ENCODE peak calls at places on chromosomes 11 and 22, in four cellular contexts. S, Z, C and G are unnamed samples.

GRCh38 chr11:116879789-116880402 is 42.5 kb upstream of the APOA1 start:
- DNase-seq in S (no peak), Z (peak), C (peak), G (peak)

GRCh38 chr11:67646535-67647336 is 3.8 kb downstream of the ACY3 start:
- DNase-seq in S (peak), Z (no peak), C (no peak), G (peak)

GRCh38 chr11:112042961-112043304 is 17.7 kb downstream of the DLAT start:
- DNase-seq in S (no peak), Z (no peak), C (no peak), G (no peak)

GRCh38 chr11:93686812-93687211 is 25.3 kb downstream of the CEP295 start:
- DNase-seq in S (no peak), Z (no peak), C (no peak), G (no peak)

GRCh38 chr11:36156486-36157150 is 132.6 kb downstream of the COMMD9 start:
- DNase-seq in S (no peak), Z (no peak), C (no peak), G (no peak)

GRCh38 chr11:21411114-21411513 is 741.7 kb downstream of the NELL1 start:
- DNase-seq in S (no peak), Z (no peak), C (no peak), G (no peak)

GRCh38 chr22:34395370-34395769 is 475.1 kb upstream of the LARGE1 start:
- DNase-seq in S (no peak), Z (no peak), C (no peak), G (no peak)

GRCh38 chr11:14819596-14819995 is 72.4 kb downstream of the CYP2R1 start:
- DNase-seq in S (no peak), Z (no peak), C (no peak), G (no peak)

GRCh38 chr11:19871531-19871930 is 158.9 kb downstream of the NAV2 start:
- DNase-seq in S (no peak), Z (no peak), C (no peak), G (no peak)

GRCh38 chr11:110852925-110853324 is 140.7 kb upstream of the ARHGAP20 start:
- DNase-seq in S (no peak), Z (no peak), C (no peak), G (no peak)

GRCh38 chr11:70071996-70072395 is 6.1 kb upstream of the ANO1 start:
- DNase-seq in S (no peak), Z (no peak), C (no peak), G (no peak)

GRCh38 chr11:88531776-88532175 is 194.2 kb upstream of the CTSC start:
- DNase-seq in S (no peak), Z (no peak), C (no peak), G (no peak)

GRCh38 chr11:7548659-7549283 is 35.0 kb downstream of the PPFIBP2 start:
- DNase-seq in S (no peak), Z (no peak), C (peak), G (no peak)

GRCh38 chr11:2276999-2277328 is 6.6 kb upstream of the ASCL2 start:
- DNase-seq in S (no peak), Z (no peak), C (no peak), G (no peak)

GRCh38 chr11:36376315-36376887 is 80.3 kb downstream of the PRR5L start:
- DNase-seq in S (peak), Z (no peak), C (no peak), G (no peak)

GRCh38 chr22:42327462-42328129 is 57.1 kb upstream of the TCF20 start:
- DNase-seq in S (no peak), Z (no peak), C (no peak), G (no peak)

GRCh38 chr22:23119492-23120414 is 22.0 kb downstream of the RSPH14 start:
- DNase-seq in S (no peak), Z (no peak), C (no peak), G (no peak)

GRCh38 chr22:38315801-38316339 is 1.4 kb downstream of the CSNK1E start:
- DNase-seq in S (peak), Z (no peak), C (no peak), G (peak)

GRCh38 chr11:116960916-116961315 is 123.5 kb upstream of the APOA1 start:
- DNase-seq in S (no peak), Z (no peak), C (peak), G (no peak)

GRCh38 chr11:69892986-69893555 is 73.9 kb upstream of the FGF3 start:
- DNase-seq in S (peak), Z (peak), C (no peak), G (no peak)

GRCh38 chr11:65625628-65626342 is 10.2 kb downstream of the PCNX3 start:
- DNase-seq in S (peak), Z (peak), C (no peak), G (no peak)

GRCh38 chr11:87391501-87391900 is 353.8 kb downstream of the TMEM135 start:
- DNase-seq in S (no peak), Z (no peak), C (no peak), G (no peak)

GRCh38 chr11:10622957-10623787 is 54.7 kb upstream of the LYVE1 start:
- DNase-seq in S (peak), Z (no peak), C (no peak), G (peak)

GRCh38 chr11:28346209-28346608 is 238.0 kb downstream of the METTL15 start:
- DNase-seq in S (no peak), Z (no peak), C (no peak), G (no peak)

GRCh38 chr11:64227405-64227956 is 1.4 kb downstream of the NUDT22 start:
- DNase-seq in S (peak), Z (no peak), C (no peak), G (no peak)

GRCh38 chr11:110989734-110990133 is 255.8 kb upstream of the POU2AF2 start:
- DNase-seq in S (no peak), Z (no peak), C (no peak), G (peak)

GRCh38 chr22:50157976-50158375 is 12.6 kb upstream of the PANX2 start:
- DNase-seq in S (peak), Z (peak), C (no peak), G (no peak)

GRCh38 chr22:28246392-28246791 is 327.3 kb upstream of the PITPNB start:
- DNase-seq in S (no peak), Z (no peak), C (no peak), G (no peak)

GRCh38 chr22:19483481-19484244 is 3.9 kb downstream of the CDC45 start:
- DNase-seq in S (no peak), Z (no peak), C (no peak), G (no peak)

GRCh38 chr11:9613830-9614762 is 40.6 kb downstream of the WEE1 start:
- DNase-seq in S (peak), Z (peak), C (peak), G (peak)

GRCh38 chr11:30789270-30789669 is 203.1 kb upstream of the MPPED2 start:
- DNase-seq in S (no peak), Z (no peak), C (no peak), G (no peak)

GRCh38 chr11:86765146-86765663 is 35.1 kb upstream of the PRSS23 start:
- DNase-seq in S (no peak), Z (no peak), C (no peak), G (no peak)

GRCh38 chr11:33721291-33721840 is 14.9 kb downstream of the CD59 start:
- DNase-seq in S (no peak), Z (no peak), C (no peak), G (no peak)

GRCh38 chr11:71447791-71448256 is 369 bp downstream of the DHCR7 start:
- DNase-seq in S (peak), Z (no peak), C (no peak), G (peak)

GRCh38 chr11:66373261-66373660 is 1.7 kb upstream of the SLC29A2 start:
- DNase-seq in S (peak), Z (peak), C (no peak), G (no peak)

GRCh38 chr11:34356576-34356917 is 1.3 kb downstream of the ABTB2 start:
- DNase-seq in S (no peak), Z (no peak), C (no peak), G (no peak)

GRCh38 chr22:43100223-43100622 is 10.3 kb upstream of the BIK start:
- DNase-seq in S (no peak), Z (no peak), C (no peak), G (no peak)

GRCh38 chr11:64132388-64132771 is 33.5 kb downstream of the MACROD1 start:
- DNase-seq in S (no peak), Z (no peak), C (no peak), G (no peak)

DNA sequence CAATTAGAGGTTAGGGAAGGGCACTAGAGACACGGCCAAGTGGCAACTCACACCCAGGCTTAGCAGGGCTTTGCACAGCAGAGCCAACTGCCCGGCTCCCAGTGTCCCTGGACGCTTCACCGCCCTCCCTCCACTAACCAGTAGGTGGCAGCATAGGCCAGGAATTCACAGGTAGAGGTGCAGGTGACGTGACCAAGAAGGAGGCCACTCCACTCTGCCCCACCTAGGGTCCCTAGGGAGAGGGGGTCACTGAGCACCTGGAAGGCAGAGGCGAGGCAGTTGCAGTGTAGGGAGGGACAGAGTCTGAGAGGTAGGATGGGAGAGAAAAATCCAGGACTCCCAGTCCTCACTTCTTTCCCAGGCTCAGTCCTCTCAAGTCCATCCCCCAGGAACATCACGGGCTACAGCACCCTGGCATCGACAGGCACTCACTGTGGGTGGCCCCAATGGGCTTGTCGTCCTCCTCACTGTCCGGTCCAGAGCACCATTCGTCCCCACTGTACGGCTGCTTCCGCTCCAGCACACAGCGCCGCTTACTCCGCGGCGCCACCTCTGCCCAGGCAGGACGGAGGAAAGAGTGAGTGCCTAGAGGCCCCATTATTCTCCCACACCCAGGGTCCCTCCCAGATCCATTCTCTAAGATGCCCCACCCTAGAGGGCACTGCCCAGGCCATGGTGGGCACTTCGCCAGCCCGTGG is 18.5 kb downstream of the BCL9L start:
- DNase-seq in S (peak), Z (peak), C (no peak), G (no peak)
- H3K27ac ChIP-seq in S (no peak), Z (peak), C (peak), G (no peak)

DNA sequence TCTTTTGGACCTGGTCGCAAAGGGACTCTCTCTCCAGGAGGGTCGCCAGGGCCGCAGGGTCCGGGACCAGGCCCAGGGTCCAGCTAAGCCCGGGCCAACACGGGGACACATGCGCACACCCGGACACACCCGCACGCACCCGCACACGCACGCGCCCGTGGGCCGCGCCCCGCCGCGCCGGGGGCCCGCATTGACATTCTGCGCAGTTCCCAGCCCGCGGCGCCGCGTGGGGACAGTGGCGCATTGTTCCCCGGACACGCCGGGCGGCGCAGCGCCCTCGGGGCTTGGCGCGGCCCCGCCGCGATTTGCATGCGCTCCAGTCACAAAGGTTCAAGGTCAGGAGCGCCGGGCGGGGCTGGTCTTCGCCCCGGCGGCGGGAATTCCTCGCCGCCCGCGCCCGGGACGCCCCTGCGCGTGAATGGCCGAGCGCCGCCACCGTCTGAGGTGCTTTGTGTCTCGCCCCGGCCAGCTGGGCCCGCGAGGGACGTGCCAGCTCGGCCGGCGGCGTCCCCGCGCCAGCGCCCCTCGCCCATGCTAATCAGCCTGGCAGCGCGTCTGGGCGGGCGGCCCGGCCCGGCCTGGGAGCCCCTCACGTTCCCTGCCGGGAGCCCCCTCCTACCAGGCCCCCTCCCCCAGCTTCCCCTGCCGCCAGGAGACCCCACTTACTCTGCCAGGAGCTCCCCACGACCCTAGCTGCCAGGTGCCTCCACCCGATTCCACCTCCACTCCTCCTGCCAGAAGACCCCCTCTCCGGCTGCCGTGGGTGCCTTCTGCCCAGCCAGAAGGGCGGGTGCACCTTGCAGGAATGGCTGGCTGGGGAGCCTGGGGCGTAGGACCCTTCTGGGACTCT is 50.5 kb upstream of the WNT7B start:
- DNase-seq in S (peak), Z (no peak), C (no peak), G (no peak)
- H3K4me3 ChIP-seq in S (peak), Z (peak), C (no peak), G (no peak)

GRCh38 chr22:21652010-21652546 is 10.0 kb downstream of the SDF2L1 start:
- DNase-seq in S (peak), Z (peak), C (peak), G (no peak)
- TF ChIP-seq POLR2AphosphoS5 in S (peak), Z (peak), C (peak), G (no peak)

GRCh38 chr11:75400110-75400865 is 970 bp downstream of the RPS3 start:
- DNase-seq in S (no peak), Z (no peak), C (no peak), G (peak)

GRCh38 chr11:75403983-75404658 is 4.8 kb downstream of the RPS3 start:
- DNase-seq in S (peak), Z (no peak), C (no peak), G (no peak)

GRCh38 chr11:75403037-75403436 is 3.7 kb downstream of the RPS3 start:
- DNase-seq in S (no peak), Z (no peak), C (no peak), G (peak)

GRCh38 chr11:75399344-75400109 is at the start of gene RPS3:
- DNase-seq in S (peak), Z (peak), C (peak), G (peak)

GRCh38 chr11:75402002-75402773 is 2.9 kb downstream of the RPS3 start:
- DNase-seq in S (peak), Z (no peak), C (no peak), G (no peak)
- H3K27ac ChIP-seq in S (no peak), Z (no peak), C (peak), G (peak)

DNA sequence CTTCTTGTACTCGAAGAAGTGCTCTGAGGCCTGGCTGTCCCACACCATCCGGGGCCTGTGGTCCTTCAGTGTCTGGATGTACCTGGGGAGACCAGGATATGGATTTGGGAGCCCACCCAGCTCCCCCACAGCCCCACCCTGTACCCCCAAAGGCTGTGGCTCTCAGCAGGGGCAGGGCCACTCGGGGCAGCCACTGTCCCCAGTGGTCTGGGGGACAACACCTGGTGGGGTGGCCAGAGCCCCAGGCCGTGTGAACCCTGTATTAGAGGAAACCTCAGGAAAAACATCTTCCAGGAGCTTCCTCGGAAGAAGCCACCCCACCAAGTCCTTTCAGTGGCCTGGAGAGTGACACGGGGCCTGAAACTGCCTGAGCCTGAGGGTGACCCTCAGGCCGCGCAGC is 27.8 kb downstream of the TSPAN4 start:
- DNase-seq in S (no peak), Z (no peak), C (no peak), G (no peak)
- H3K4me3 ChIP-seq in S (no peak), Z (no peak), C (no peak), G (no peak)

DNA sequence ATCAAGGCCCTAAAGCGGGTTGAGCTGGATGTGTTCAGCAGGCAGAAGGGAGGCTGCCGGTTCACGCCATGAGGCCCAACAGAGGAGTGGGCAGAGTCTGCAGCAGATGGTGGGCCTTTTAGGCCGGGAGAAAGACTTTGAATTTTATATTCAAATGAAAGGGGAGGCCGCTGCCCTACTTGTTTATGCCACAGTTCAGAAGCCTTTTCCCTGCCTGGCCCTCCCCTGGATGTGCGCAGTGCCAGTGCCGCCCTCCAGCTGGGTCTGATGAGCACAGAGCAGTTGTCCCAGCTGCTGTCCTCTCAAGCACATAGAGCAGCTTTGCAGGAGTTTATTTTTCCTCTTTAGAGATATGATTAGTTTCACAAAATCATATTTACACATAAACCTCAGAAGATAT is 46.8 kb upstream of the TTC12 start:
- DNase-seq in S (no peak), Z (no peak), C (no peak), G (no peak)
- TF ChIP-seq POLR2AphosphoS5 in S (no peak), Z (no peak), C (no peak), G (no peak)

GRCh38 chr22:46826438-46826837 is 64.0 kb downstream of the TBC1D22A start:
- DNase-seq in S (no peak), Z (no peak), C (no peak), G (no peak)

GRCh38 chr22:46824348-46824909 is 62.0 kb downstream of the TBC1D22A start:
- DNase-seq in S (no peak), Z (no peak), C (no peak), G (no peak)

GRCh38 chr22:46823654-46824053 is 61.2 kb downstream of the TBC1D22A start:
- DNase-seq in S (no peak), Z (no peak), C (no peak), G (no peak)

GRCh38 chr22:46823248-46823647 is 60.8 kb downstream of the TBC1D22A start:
- DNase-seq in S (no peak), Z (no peak), C (no peak), G (no peak)

DNA sequence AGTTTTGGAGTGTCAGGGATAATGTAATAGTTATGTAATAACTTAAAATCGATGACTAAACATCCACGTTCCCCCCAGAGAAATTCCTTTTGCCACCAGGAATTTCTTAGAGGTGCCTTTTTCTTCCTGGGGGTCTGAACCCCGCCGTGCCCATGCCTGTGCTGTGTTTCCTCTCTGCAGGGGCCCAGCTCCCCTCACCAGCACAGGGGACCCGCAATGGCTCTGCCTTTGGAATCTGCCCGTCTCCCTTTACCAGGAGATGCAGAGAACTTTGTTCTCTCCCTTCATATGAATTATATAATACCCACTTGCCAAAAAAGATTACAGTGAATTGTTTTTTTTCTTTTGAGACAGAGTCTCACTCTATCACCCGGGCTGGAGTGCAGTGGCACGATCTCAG is 62.7 kb downstream of the TBC1D22A start:
- DNase-seq in S (no peak), Z (no peak), C (no peak), G (no peak)
- H3K27ac ChIP-seq in S (no peak), Z (no peak), C (no peak), G (no peak)